ENCODE peak calls at places on chromosomes 3 and 15, in five cellular contexts. One of them, this sample, is unnamed.

GRCh38 chr3:70970952-70971351 is 612.6 kb downstream of the FOXP1 start:
- DNase-seq in mesothelial cell of epicardium: no peak
- DNase-seq in AG04450: no peak
- DNase-seq in GM23338: peak
- DNase-seq in tibial artery: no peak
- DNase-seq in this sample: no peak

GRCh38 chr3:50299929-50300680 is 900 bp upstream of the HYAL3 start:
- DNase-seq in mesothelial cell of epicardium: no peak
- DNase-seq in AG04450: no peak
- DNase-seq in GM23338: no peak
- DNase-seq in tibial artery: no peak
- DNase-seq in this sample: no peak

GRCh38 chr15:98134875-98135274 is 174.4 kb downstream of the ARRDC4 start:
- DNase-seq in mesothelial cell of epicardium: no peak
- DNase-seq in AG04450: no peak
- DNase-seq in GM23338: no peak
- DNase-seq in tibial artery: no peak
- DNase-seq in this sample: no peak

GRCh38 chr3:129336093-129336706 is 57.5 kb downstream of the HMCES start:
- DNase-seq in mesothelial cell of epicardium: no peak
- DNase-seq in AG04450: no peak
- DNase-seq in GM23338: no peak
- DNase-seq in tibial artery: no peak
- DNase-seq in this sample: no peak

GRCh38 chr15:71496336-71496955 is 313.9 kb upstream of the NR2E3 start:
- DNase-seq in mesothelial cell of epicardium: no peak
- DNase-seq in AG04450: no peak
- DNase-seq in GM23338: no peak
- DNase-seq in tibial artery: no peak
- DNase-seq in this sample: no peak

GRCh38 chr3:101117981-101118380 is 124.8 kb upstream of the ABI3BP start:
- DNase-seq in mesothelial cell of epicardium: no peak
- DNase-seq in AG04450: no peak
- DNase-seq in GM23338: no peak
- DNase-seq in tibial artery: no peak
- DNase-seq in this sample: no peak

GRCh38 chr3:139979991-139980390 is 45.0 kb downstream of the CLSTN2 start:
- DNase-seq in mesothelial cell of epicardium: no peak
- DNase-seq in AG04450: no peak
- DNase-seq in GM23338: no peak
- DNase-seq in tibial artery: no peak
- DNase-seq in this sample: no peak

GRCh38 chr15:100200287-100200772 is 141.4 kb downstream of the ADAMTS17 start:
- DNase-seq in mesothelial cell of epicardium: no peak
- DNase-seq in AG04450: no peak
- DNase-seq in GM23338: no peak
- DNase-seq in tibial artery: no peak
- DNase-seq in this sample: no peak

GRCh38 chr3:134299185-134299887 is 48.7 kb upstream of the RYK start:
- DNase-seq in mesothelial cell of epicardium: no peak
- DNase-seq in AG04450: no peak
- DNase-seq in GM23338: peak
- DNase-seq in tibial artery: no peak
- DNase-seq in this sample: peak

GRCh38 chr3:121481116-121481895 is 64.5 kb downstream of the POLQ start:
- DNase-seq in mesothelial cell of epicardium: no peak
- DNase-seq in AG04450: peak
- DNase-seq in GM23338: no peak
- DNase-seq in tibial artery: no peak
- DNase-seq in this sample: peak

GRCh38 chr3:3798641-3799113 is 554 bp upstream of the LRRN1 start:
- DNase-seq in mesothelial cell of epicardium: peak
- DNase-seq in AG04450: no peak
- DNase-seq in GM23338: peak
- DNase-seq in tibial artery: no peak
- DNase-seq in this sample: no peak

GRCh38 chr15:73265536-73266153 is 103.1 kb downstream of the HCN4 start:
- DNase-seq in mesothelial cell of epicardium: peak
- DNase-seq in AG04450: peak
- DNase-seq in GM23338: peak
- DNase-seq in tibial artery: peak
- DNase-seq in this sample: peak

GRCh38 chr3:175287361-175287963 is 428.3 kb downstream of the NAALADL2 start:
- DNase-seq in mesothelial cell of epicardium: no peak
- DNase-seq in AG04450: no peak
- DNase-seq in GM23338: no peak
- DNase-seq in tibial artery: no peak
- DNase-seq in this sample: no peak

GRCh38 chr3:120410541-120410940 is 40.3 kb downstream of the FSTL1 start:
- DNase-seq in mesothelial cell of epicardium: no peak
- DNase-seq in AG04450: no peak
- DNase-seq in GM23338: no peak
- DNase-seq in tibial artery: no peak
- DNase-seq in this sample: no peak

GRCh38 chr3:31853580-31853979 is 127.5 kb downstream of the OSBPL10 start:
- DNase-seq in mesothelial cell of epicardium: no peak
- DNase-seq in AG04450: no peak
- DNase-seq in GM23338: no peak
- DNase-seq in tibial artery: no peak
- DNase-seq in this sample: no peak

GRCh38 chr3:37016903-37017302 is 23.6 kb downstream of the MLH1 start:
- DNase-seq in mesothelial cell of epicardium: no peak
- DNase-seq in AG04450: no peak
- DNase-seq in GM23338: no peak
- DNase-seq in tibial artery: no peak
- DNase-seq in this sample: no peak

GRCh38 chr3:4061854-4062360 is 241.3 kb upstream of the SETMAR start:
- DNase-seq in mesothelial cell of epicardium: no peak
- DNase-seq in AG04450: no peak
- DNase-seq in GM23338: no peak
- DNase-seq in tibial artery: no peak
- DNase-seq in this sample: no peak

GRCh38 chr3:139491027-139491700 is 14.8 kb upstream of the RBP2 start:
- DNase-seq in mesothelial cell of epicardium: no peak
- DNase-seq in AG04450: no peak
- DNase-seq in GM23338: peak
- DNase-seq in tibial artery: no peak
- DNase-seq in this sample: no peak

GRCh38 chr15:95025924-95026728 is 794.8 kb downstream of the MCTP2 start:
- DNase-seq in mesothelial cell of epicardium: no peak
- DNase-seq in AG04450: peak
- DNase-seq in GM23338: peak
- DNase-seq in tibial artery: peak
- DNase-seq in this sample: peak

GRCh38 chr3:71172176-71172575 is 411.4 kb downstream of the FOXP1 start:
- DNase-seq in mesothelial cell of epicardium: no peak
- DNase-seq in AG04450: no peak
- DNase-seq in GM23338: no peak
- DNase-seq in tibial artery: no peak
- DNase-seq in this sample: no peak

GRCh38 chr3:53617893-53618523 is 123.6 kb downstream of the CACNA1D start:
- DNase-seq in mesothelial cell of epicardium: no peak
- DNase-seq in AG04450: no peak
- DNase-seq in GM23338: no peak
- DNase-seq in tibial artery: no peak
- DNase-seq in this sample: no peak

GRCh38 chr15:25246641-25247417 is 192.0 kb downstream of the UBE3A start:
- DNase-seq in mesothelial cell of epicardium: peak
- DNase-seq in AG04450: no peak
- DNase-seq in GM23338: no peak
- DNase-seq in tibial artery: no peak
- DNase-seq in this sample: no peak

GRCh38 chr15:93415576-93415975 is 326.6 kb upstream of the RGMA start:
- DNase-seq in mesothelial cell of epicardium: no peak
- DNase-seq in AG04450: no peak
- DNase-seq in GM23338: no peak
- DNase-seq in tibial artery: no peak
- DNase-seq in this sample: no peak

GRCh38 chr15:52261498-52262242 is 33.9 kb downstream of the MYO5C start:
- DNase-seq in mesothelial cell of epicardium: no peak
- DNase-seq in AG04450: peak
- DNase-seq in GM23338: peak
- DNase-seq in tibial artery: peak
- DNase-seq in this sample: peak

GRCh38 chr3:118097226-118097625 is 937.4 kb downstream of the IGSF11 start:
- DNase-seq in mesothelial cell of epicardium: no peak
- DNase-seq in AG04450: no peak
- DNase-seq in GM23338: no peak
- DNase-seq in tibial artery: no peak
- DNase-seq in this sample: no peak

GRCh38 chr3:26712211-26713026 is 89.8 kb downstream of the LRRC3B start:
- DNase-seq in mesothelial cell of epicardium: no peak
- DNase-seq in AG04450: no peak
- DNase-seq in GM23338: peak
- DNase-seq in tibial artery: no peak
- DNase-seq in this sample: peak

GRCh38 chr3:166195808-166196207 is 358.6 kb upstream of the BCHE start:
- DNase-seq in mesothelial cell of epicardium: no peak
- DNase-seq in AG04450: no peak
- DNase-seq in GM23338: no peak
- DNase-seq in tibial artery: no peak
- DNase-seq in this sample: no peak

GRCh38 chr15:69460481-69460880 is 7.9 kb downstream of the RPLP1 start:
- DNase-seq in mesothelial cell of epicardium: no peak
- DNase-seq in AG04450: no peak
- DNase-seq in GM23338: no peak
- DNase-seq in tibial artery: no peak
- DNase-seq in this sample: no peak

GRCh38 chr15:69679623-69680228 is 227.1 kb downstream of the RPLP1 start:
- DNase-seq in mesothelial cell of epicardium: no peak
- DNase-seq in AG04450: no peak
- DNase-seq in GM23338: no peak
- DNase-seq in tibial artery: no peak
- DNase-seq in this sample: no peak

GRCh38 chr3:128113817-128114794 is 9.5 kb downstream of the RUVBL1 start:
- DNase-seq in mesothelial cell of epicardium: no peak
- DNase-seq in AG04450: no peak
- DNase-seq in GM23338: no peak
- DNase-seq in tibial artery: no peak
- DNase-seq in this sample: no peak

GRCh38 chr3:134609821-134610454 is 40.9 kb downstream of the KY start:
- DNase-seq in mesothelial cell of epicardium: no peak
- DNase-seq in AG04450: no peak
- DNase-seq in GM23338: no peak
- DNase-seq in tibial artery: no peak
- DNase-seq in this sample: no peak

GRCh38 chr3:134445631-134446030 is 40.2 kb downstream of the ANAPC13 start:
- DNase-seq in mesothelial cell of epicardium: no peak
- DNase-seq in AG04450: no peak
- DNase-seq in GM23338: no peak
- DNase-seq in tibial artery: peak
- DNase-seq in this sample: peak

GRCh38 chr3:66819993-66820501 is 178.1 kb upstream of the KBTBD8 start:
- DNase-seq in mesothelial cell of epicardium: no peak
- DNase-seq in AG04450: no peak
- DNase-seq in GM23338: peak
- DNase-seq in tibial artery: no peak
- DNase-seq in this sample: no peak

GRCh38 chr3:66824450-66824849 is 173.7 kb upstream of the KBTBD8 start:
- DNase-seq in mesothelial cell of epicardium: no peak
- DNase-seq in AG04450: no peak
- DNase-seq in GM23338: no peak
- DNase-seq in tibial artery: no peak
- DNase-seq in this sample: no peak

GRCh38 chr3:66823532-66823931 is 174.6 kb upstream of the KBTBD8 start:
- DNase-seq in mesothelial cell of epicardium: no peak
- DNase-seq in AG04450: no peak
- DNase-seq in GM23338: no peak
- DNase-seq in tibial artery: no peak
- DNase-seq in this sample: no peak

GRCh38 chr3:66823010-66823399 is 175.1 kb upstream of the KBTBD8 start:
- DNase-seq in mesothelial cell of epicardium: no peak
- DNase-seq in AG04450: no peak
- DNase-seq in GM23338: no peak
- DNase-seq in tibial artery: no peak
- DNase-seq in this sample: no peak

GRCh38 chr3:66822059-66823009 is 175.8 kb upstream of the KBTBD8 start:
- DNase-seq in mesothelial cell of epicardium: peak
- DNase-seq in AG04450: peak
- DNase-seq in GM23338: peak
- DNase-seq in tibial artery: peak
- DNase-seq in this sample: peak
- TF ChIP-seq CTCF in mesothelial cell of epicardium: peak
- TF ChIP-seq CTCF in AG04450: peak
- TF ChIP-seq CTCF in GM23338: peak
- TF ChIP-seq CTCF in tibial artery: peak
- TF ChIP-seq CTCF in this sample: peak

GRCh38 chr3:147361671-147362420 is 44.5 kb downstream of the ZIC4 start:
- DNase-seq in mesothelial cell of epicardium: no peak
- DNase-seq in AG04450: no peak
- DNase-seq in GM23338: peak
- DNase-seq in tibial artery: no peak
- DNase-seq in this sample: no peak
- TF ChIP-seq CTCF in mesothelial cell of epicardium: peak
- TF ChIP-seq CTCF in AG04450: peak
- TF ChIP-seq CTCF in GM23338: peak
- TF ChIP-seq CTCF in tibial artery: no peak
- TF ChIP-seq CTCF in this sample: peak

DNA sequence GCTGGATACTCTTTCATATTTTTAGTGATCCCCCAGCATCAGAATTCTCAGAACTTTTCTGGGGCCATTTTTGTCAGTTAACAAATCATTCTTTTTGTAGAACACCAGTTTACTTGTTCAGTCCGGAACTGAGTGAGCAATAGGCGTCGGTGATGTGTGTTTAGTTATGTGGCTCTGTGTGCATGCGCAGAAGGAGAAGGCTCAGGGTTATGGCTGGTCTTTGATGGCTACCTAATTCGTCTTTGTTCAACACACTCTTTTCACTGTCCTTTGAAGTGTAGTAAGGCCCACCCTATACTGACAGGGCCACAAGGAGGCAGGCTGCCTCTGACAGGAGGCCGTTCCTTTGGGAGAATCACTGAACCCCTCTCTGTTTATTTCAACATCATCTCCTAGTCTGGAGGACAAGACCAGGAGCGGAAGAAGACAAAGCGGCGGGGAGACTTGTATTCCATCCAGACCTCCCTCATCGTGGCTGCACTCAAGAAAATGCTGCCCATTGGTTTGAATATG is 158.2 kb upstream of the CHRM5 start:
- DNase-seq in mesothelial cell of epicardium: no peak
- DNase-seq in AG04450: no peak
- DNase-seq in GM23338: peak
- DNase-seq in tibial artery: no peak
- DNase-seq in this sample: peak
- TF ChIP-seq CTCF in mesothelial cell of epicardium: no peak
- TF ChIP-seq CTCF in AG04450: peak
- TF ChIP-seq CTCF in GM23338: peak
- TF ChIP-seq CTCF in tibial artery: no peak
- TF ChIP-seq CTCF in this sample: peak

DNA sequence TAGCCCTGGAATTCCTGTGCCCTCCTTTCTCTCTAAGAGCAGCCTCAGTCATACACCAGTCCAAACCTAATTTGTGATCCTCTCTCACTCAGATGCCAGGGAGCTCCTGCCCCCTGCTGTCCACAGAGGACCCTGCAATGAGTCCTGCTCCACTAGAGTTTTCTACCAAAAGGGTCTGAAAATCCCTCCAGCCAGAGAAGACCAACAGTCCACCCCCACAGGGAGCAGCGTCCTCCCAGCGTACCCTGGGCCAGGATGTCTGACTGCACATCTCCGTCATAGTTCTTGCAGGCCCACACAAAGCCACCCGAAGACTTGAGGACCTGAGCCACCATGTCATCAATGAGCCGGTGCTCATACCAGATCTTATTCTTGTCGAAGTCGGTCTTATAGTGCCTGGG is 15.4 kb downstream of the IDH2 start:
- DNase-seq in mesothelial cell of epicardium: no peak
- DNase-seq in AG04450: no peak
- DNase-seq in GM23338: peak
- DNase-seq in tibial artery: no peak
- DNase-seq in this sample: peak
- TF ChIP-seq CTCF in mesothelial cell of epicardium: no peak
- TF ChIP-seq CTCF in AG04450: peak
- TF ChIP-seq CTCF in GM23338: peak
- TF ChIP-seq CTCF in tibial artery: peak
- TF ChIP-seq CTCF in this sample: peak

This sample was measured in fibroblast of villous mesenchyme.